ENCODE peak calls at places on chromosome 3, in six cellular contexts. D is prostate gland, M is fibroblast of pulmonary artery, X is astrocyte of the cerebellum, U is tibial nerve, L is tibial artery. O is an unnamed sample.

GRCh38 chr3:5140230-5140621 is 18.1 kb downstream of the ARL8B start:
- DNase-seq in D (no peak), M (no peak), U (no peak), X (no peak), L (no peak), O (no peak)

GRCh38 chr3:61236556-61236955 is 14.7 kb downstream of the FHIT start:
- DNase-seq in L (no peak), M (no peak), D (no peak), U (no peak), X (no peak), O (no peak)

GRCh38 chr3:151301787-151302186 is 14.8 kb downstream of the GPR87 start:
- DNase-seq in L (no peak), U (no peak), X (peak; percentile 62), M (peak; percentile 54), D (no peak), O (no peak)

GRCh38 chr3:52530918-52531635 is 2.6 kb downstream of the NT5DC2 start:
- DNase-seq in X (no peak), L (peak; percentile 78), D (no peak), M (no peak), U (no peak), O (peak; percentile 12)

GRCh38 chr3:124566701-124567100 is 163.6 kb upstream of the UMPS start:
- DNase-seq in M (no peak), U (no peak), X (no peak), D (no peak), L (no peak), O (no peak)

GRCh38 chr3:27483117-27484001 is 825 bp downstream of the SLC4A7 start:
- DNase-seq in D (peak; percentile 35), L (peak; percentile 82), M (peak; percentile 79), U (peak; percentile 61), X (no peak), O (no peak)

GRCh38 chr3:55030938-55031337 is 103.1 kb upstream of the LRTM1 start:
- DNase-seq in L (no peak), X (no peak), M (no peak), D (no peak), U (no peak), O (no peak)

GRCh38 chr3:37997791-37998370 is 7.3 kb downstream of the VILL start:
- DNase-seq in L (peak; percentile 72), U (no peak), X (no peak), M (no peak), D (no peak), O (no peak)

GRCh38 chr3:41102053-41102556 is 97.2 kb upstream of the CTNNB1 start:
- DNase-seq in D (no peak), M (no peak), L (no peak), X (no peak), U (no peak), O (no peak)

DNA sequence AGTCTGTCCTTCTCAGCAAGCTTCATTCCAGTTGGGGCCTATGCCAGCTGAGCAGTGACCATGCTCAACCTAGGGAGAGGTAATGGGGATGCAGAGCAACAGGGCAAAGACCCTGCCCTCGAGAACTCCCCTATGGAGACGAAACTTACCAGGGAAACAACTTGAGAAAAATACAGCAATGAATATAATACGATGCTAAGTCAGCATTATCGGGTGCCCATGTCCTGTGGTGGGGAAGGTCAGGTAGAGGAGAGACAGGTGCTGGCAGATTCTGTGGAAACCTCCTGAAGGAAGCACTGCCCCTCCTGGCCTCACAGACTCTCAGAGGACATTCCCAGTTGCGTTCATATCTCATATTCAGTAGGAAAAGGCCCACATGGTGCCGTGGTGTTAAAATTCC is 62.2 kb downstream of the BOC start:
- DNase-seq in L (no peak), U (no peak), D (no peak), M (no peak), X (no peak), O (no peak)
- TF ChIP-seq CTCF in L (no peak), U (no peak), D (no peak), M (no peak), X (no peak), O (no peak)

DNA sequence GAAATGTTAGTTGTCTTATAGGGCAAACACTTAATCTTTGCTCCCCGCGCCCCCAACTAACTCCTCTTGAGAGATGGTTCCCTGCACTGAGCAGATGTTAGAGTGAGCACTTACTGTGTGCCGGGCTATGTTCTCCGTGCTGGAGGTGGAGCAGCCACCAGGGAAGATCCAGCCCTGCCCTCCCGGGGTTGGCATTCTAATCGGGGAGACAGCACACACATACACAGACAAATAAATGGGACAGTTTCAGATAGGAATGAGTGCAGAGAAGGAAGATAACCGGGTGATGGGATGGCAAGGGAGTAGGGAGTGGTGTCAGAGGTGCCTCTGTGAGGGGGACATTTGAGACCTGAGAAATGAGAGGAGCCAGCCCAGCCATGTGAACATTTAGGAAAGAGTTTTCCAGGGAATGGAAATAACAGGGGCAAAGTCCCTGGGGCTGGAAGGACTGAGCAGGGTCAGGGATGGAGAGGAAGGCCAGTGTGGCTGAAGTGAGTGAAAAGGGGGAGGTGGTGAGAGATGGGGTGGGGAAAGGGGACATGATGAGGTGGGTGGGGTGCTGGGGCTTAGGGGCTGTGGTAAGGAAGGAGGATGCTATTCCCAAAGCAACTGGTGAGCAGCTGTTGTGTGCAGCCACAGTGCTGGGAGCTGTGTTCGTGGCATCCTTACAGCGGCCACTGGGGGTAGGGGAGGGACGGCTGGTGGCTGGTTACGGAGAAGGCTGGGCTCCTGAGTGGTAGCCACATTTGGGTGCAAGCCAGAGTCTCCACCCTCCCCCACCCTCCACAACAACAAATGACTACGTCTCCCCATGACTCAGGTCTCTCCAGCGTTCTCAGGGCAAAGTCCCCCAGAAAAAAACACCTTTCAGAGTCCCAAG is 15.4 kb upstream of the FGD5 start:
- DNase-seq in X (no peak), M (no peak), U (no peak), D (no peak), L (peak; percentile 64), O (no peak)
- TF ChIP-seq CTCF in X (no peak), M (no peak), U (no peak), D (no peak), L (no peak), O (no peak)

GRCh38 chr3:50574280-50574831 is 5.0 kb downstream of the HEMK1 start:
- DNase-seq in M (no peak), D (no peak), L (no peak), U (no peak), X (no peak), O (no peak)

GRCh38 chr3:50572158-50572557 is 2.8 kb downstream of the HEMK1 start:
- DNase-seq in M (peak; percentile 76), U (peak; percentile 79), D (peak; percentile 72), X (peak; percentile 35), L (peak; percentile 80), O (peak; percentile 66)

GRCh38 chr3:50571486-50571885 is 2.2 kb downstream of the HEMK1 start:
- DNase-seq in D (no peak), M (no peak), U (no peak), X (no peak), L (no peak), O (no peak)

GRCh38 chr3:50573566-50574279 is 4.4 kb downstream of the HEMK1 start:
- DNase-seq in M (no peak), L (no peak), X (no peak), D (no peak), U (no peak), O (no peak)

GRCh38 chr3:50572801-50573371 is 3.6 kb downstream of the HEMK1 start:
- DNase-seq in M (no peak), D (no peak), U (no peak), L (no peak), X (no peak), O (no peak)
- TF ChIP-seq CTCF in M (no peak), D (no peak), U (no peak), L (no peak), X (no peak), O (no peak)

GRCh38 chr3:126932188-126932931 is 50.6 kb upstream of the PLXNA1 start:
- DNase-seq in X (peak; percentile 16), D (peak; percentile 43), U (no peak), M (peak; percentile 53), L (peak; percentile 64), O (no peak)
- TF ChIP-seq CTCF in X (no peak), D (no peak), U (no peak), M (no peak), L (no peak), O (no peak)

GRCh38 chr3:56302417-56302816 is 165.8 kb downstream of the ERC2 start:
- DNase-seq in D (no peak), M (no peak), U (no peak), X (no peak), L (no peak), O (no peak)
- TF ChIP-seq CTCF in D (no peak), M (peak; percentile 43), U (no peak), X (peak; percentile 54), L (no peak), O (no peak)

DNA sequence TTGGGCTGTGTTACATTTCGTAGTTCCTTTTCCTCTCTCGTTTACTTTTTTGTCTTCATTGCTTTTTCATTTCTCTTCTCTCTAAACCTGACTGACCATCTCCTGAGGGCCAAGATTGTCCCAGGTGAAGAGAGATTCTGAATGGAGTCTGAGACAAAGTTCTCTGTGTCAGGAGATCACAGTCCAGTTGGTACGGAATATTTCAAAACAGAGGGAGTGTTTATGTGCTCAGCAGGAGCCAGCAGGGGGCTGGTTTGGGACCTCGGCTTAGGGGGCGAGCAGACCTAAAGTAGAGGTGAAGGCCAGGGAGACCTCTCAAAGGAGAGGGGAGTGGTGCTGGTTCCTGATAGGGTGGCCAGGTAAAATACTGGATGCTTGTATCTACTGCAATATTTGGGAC is 5.9 kb upstream of the KCTD6 start:
- DNase-seq in D (no peak), X (no peak), L (no peak), M (no peak), U (no peak), O (no peak)
- TF ChIP-seq CTCF in D (no peak), X (no peak), L (no peak), M (no peak), U (no peak), O (no peak)

GRCh38 chr3:31880020-31880419 is 101.0 kb downstream of the OSBPL10 start:
- DNase-seq in M (peak; percentile 68), L (no peak), U (peak; percentile 22), X (no peak), D (no peak), O (no peak)
- TF ChIP-seq CTCF in M (peak; percentile 30), L (no peak), U (no peak), X (no peak), D (no peak), O (no peak)

DNA sequence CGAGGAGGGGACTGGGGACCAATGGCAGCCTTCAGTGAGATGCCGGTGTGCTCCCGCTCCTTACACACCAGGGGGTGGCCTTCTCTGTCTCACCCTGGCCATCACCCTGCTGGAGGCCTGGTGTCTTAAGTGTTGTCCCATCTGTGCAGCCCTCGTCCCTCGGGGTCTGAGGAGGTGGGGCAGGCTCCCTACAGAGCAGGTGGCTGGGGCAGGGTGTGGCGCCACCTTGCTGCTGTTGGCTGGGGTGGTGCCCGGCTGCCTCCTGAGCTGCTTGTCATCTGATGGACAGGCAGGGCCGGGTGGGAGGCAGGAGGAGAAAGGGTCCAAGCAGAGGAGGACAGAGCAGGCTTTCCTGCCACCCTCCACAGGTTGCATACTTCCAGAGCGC is 25.9 kb downstream of the PTPN23 start:
- DNase-seq in U (no peak), D (no peak), X (no peak), M (no peak), L (no peak), O (no peak)
- TF ChIP-seq CTCF in U (no peak), D (no peak), X (no peak), M (no peak), L (no peak), O (peak; percentile 18)